ENCODE peak calls at places on chromosomes 13 and 19, in six cellular contexts. A is endodermal cell; Q is CD4-positive, alpha-beta T cell; C is uterus; Y is CD8-positive, alpha-beta T cell; I is AG10803. L is an unnamed sample.

GRCh38 chr13:111489301-111489700 is 168.9 kb downstream of the TEX29 start:
- DNase-seq in A (no peak), Q (no peak), C (peak), Y (no peak), I (no peak), L (no peak)

GRCh38 chr19:29260477-29261317 is 47.7 kb upstream of the UQCRFS1 start:
- DNase-seq in A (peak), Q (no peak), C (no peak), Y (no peak), I (peak), L (peak)

GRCh38 chr19:18762125-18763023 is 28.7 kb downstream of the COMP start:
- DNase-seq in A (no peak), Q (no peak), C (peak), Y (no peak), I (no peak), L (no peak)

GRCh38 chr19:47657719-47658118 is 48.8 kb downstream of the BICRA start:
- DNase-seq in A (no peak), Q (no peak), C (no peak), Y (no peak), I (no peak), L (no peak)

GRCh38 chr13:42924290-42924803 is 67.7 kb downstream of the EPSTI1 start:
- DNase-seq in A (no peak), Q (no peak), C (no peak), Y (no peak), I (no peak), L (no peak)

GRCh38 chr19:2110822-2111221 is 14.1 kb downstream of the IZUMO4 start:
- DNase-seq in A (peak), Q (no peak), C (no peak), Y (no peak), I (no peak), L (no peak)

GRCh38 chr19:46036745-46037126 is 4.1 kb downstream of the IGFL4 start:
- DNase-seq in A (no peak), Q (no peak), C (no peak), Y (no peak), I (no peak), L (no peak)

GRCh38 chr19:15074371-15074770 is 7.6 kb upstream of the OR1I1 start:
- DNase-seq in A (no peak), Q (no peak), C (no peak), Y (no peak), I (no peak), L (no peak)

GRCh38 chr19:11422163-11423068 is 3.3 kb upstream of the RGL3 start:
- DNase-seq in A (peak), Q (peak), C (peak), Y (peak), I (peak), L (peak)

GRCh38 chr19:33143897-33144405 is 12.0 kb downstream of the WDR88 start:
- DNase-seq in A (peak), Q (peak), C (peak), Y (peak), I (peak), L (peak)

GRCh38 chr19:19568802-19569756 is 31.0 kb downstream of the CILP2 start:
- DNase-seq in A (no peak), Q (no peak), C (no peak), Y (no peak), I (peak), L (no peak)

GRCh38 chr19:5942991-5943390 is 28.9 kb downstream of the CAPS start:
- DNase-seq in A (no peak), Q (no peak), C (no peak), Y (no peak), I (no peak), L (no peak)

GRCh38 chr19:30711296-30711695 is 339.1 kb downstream of the ZNF536 start:
- DNase-seq in A (no peak), Q (no peak), C (no peak), Y (no peak), I (no peak), L (no peak)

GRCh38 chr19:5680083-5680436 is 256 bp downstream of the MICOS13 start:
- DNase-seq in A (no peak), Q (no peak), C (no peak), Y (no peak), I (peak), L (no peak)

GRCh38 chr19:6216996-6217751 is 62.6 kb downstream of the MLLT1 start:
- DNase-seq in A (no peak), Q (no peak), C (peak), Y (no peak), I (no peak), L (peak)

GRCh38 chr13:107006646-107007045 is 438.7 kb upstream of the ARGLU1 start:
- DNase-seq in A (no peak), Q (no peak), C (no peak), Y (no peak), I (peak), L (no peak)

GRCh38 chr13:86572115-86572514 is 772.9 kb upstream of the SLITRK6 start:
- DNase-seq in A (no peak), Q (no peak), C (no peak), Y (no peak), I (no peak), L (no peak)

GRCh38 chr19:38321646-38322323 is 2.1 kb downstream of the KCNK6 start:
- DNase-seq in A (no peak), Q (no peak), C (peak), Y (no peak), I (peak), L (no peak)

GRCh38 chr19:18832331-18833140 is 777 bp downstream of the UPF1 start:
- DNase-seq in A (peak), Q (no peak), C (no peak), Y (no peak), I (peak), L (no peak)

GRCh38 chr19:48341006-48341405 is 15.7 kb downstream of the EMP3 start:
- DNase-seq in A (no peak), Q (no peak), C (no peak), Y (no peak), I (no peak), L (no peak)

GRCh38 chr19:9796113-9796773 is 22.6 kb downstream of the FBXL12 start:
- DNase-seq in A (peak), Q (peak), C (peak), Y (peak), I (peak), L (peak)

GRCh38 chr19:41112728-41113290 is 1.4 kb upstream of the CYP2F1 start:
- DNase-seq in A (no peak), Q (no peak), C (no peak), Y (no peak), I (no peak), L (no peak)

GRCh38 chr19:10551698-10552301 is 8.1 kb downstream of the ATG4D start:
- DNase-seq in A (peak), Q (no peak), C (no peak), Y (no peak), I (peak), L (no peak)

GRCh38 chr19:45952691-45953505 is 20.8 kb downstream of the NOVA2 start:
- DNase-seq in A (peak), Q (no peak), C (peak), Y (peak), I (peak), L (peak)

GRCh38 chr19:45423589-45424190 is at the start of gene ERCC1:
- DNase-seq in A (peak), Q (peak), C (peak), Y (peak), I (peak), L (peak)

GRCh38 chr19:51714848-51715247 is 8.9 kb downstream of the HAS1 start:
- DNase-seq in A (no peak), Q (no peak), C (no peak), Y (no peak), I (no peak), L (no peak)

GRCh38 chr19:14198384-14199376 is 7.3 kb downstream of the ADGRL1 start:
- DNase-seq in A (peak), Q (no peak), C (no peak), Y (no peak), I (peak), L (no peak)

GRCh38 chr19:40907968-40908735 is 26.1 kb upstream of the CYP2A7 start:
- DNase-seq in A (peak), Q (peak), C (no peak), Y (peak), I (no peak), L (no peak)

GRCh38 chr19:41691268-41691970 is 3.3 kb upstream of the CEACAM7 start:
- DNase-seq in A (peak), Q (no peak), C (no peak), Y (no peak), I (no peak), L (no peak)

GRCh38 chr13:91185294-91185863 is 162.1 kb upstream of the MIR17HG start:
- DNase-seq in A (no peak), Q (no peak), C (no peak), Y (no peak), I (no peak), L (no peak)
- TF ChIP-seq CTCF in A (peak), Q (no peak), C (no peak), Y (no peak), I (peak), L (peak)

GRCh38 chr13:39590466-39591036 is 12.4 kb downstream of the LHFPL6 start:
- DNase-seq in A (no peak), Q (no peak), C (no peak), Y (no peak), I (no peak), L (no peak)
- TF ChIP-seq CTCF in A (no peak), Q (no peak), C (no peak), Y (no peak), I (no peak), L (no peak)

DNA sequence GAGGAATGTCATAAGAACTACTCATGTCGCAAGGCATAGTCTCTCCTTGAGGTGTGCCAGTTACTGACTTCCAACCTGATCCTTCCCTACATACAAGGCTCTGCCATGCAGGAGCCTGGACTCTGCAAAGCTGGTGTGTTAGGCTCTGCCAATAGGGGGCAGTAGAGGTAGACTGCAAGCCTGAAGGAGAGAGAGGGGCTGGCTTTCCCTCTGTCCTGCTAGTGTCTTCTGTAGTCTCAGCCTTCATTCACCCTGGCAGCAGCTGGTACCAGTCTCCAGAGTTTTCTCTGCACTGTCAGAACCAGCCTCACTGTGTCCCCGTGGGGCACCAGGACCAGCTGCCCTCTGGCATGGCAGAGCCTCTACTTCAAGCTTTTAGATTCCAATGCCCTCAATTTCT is 14.5 kb downstream of the SHISA2 start:
- DNase-seq in A (peak), Q (no peak), C (no peak), Y (no peak), I (no peak), L (peak)
- TF ChIP-seq CTCF in A (peak), Q (no peak), C (no peak), Y (peak), I (peak), L (peak)

GRCh38 chr19:4456843-4457653 is 546 bp downstream of the UBXN6 start:
- DNase-seq in A (peak), Q (no peak), C (peak), Y (peak), I (peak), L (peak)

GRCh38 chr19:4454952-4455738 is 2.4 kb downstream of the UBXN6 start:
- DNase-seq in A (no peak), Q (no peak), C (peak), Y (no peak), I (peak), L (no peak)

GRCh38 chr19:4454621-4454951 is 3.0 kb downstream of the UBXN6 start:
- DNase-seq in A (no peak), Q (no peak), C (no peak), Y (no peak), I (no peak), L (no peak)

GRCh38 chr19:4456566-4456842 is 1.1 kb downstream of the UBXN6 start:
- DNase-seq in A (peak), Q (no peak), C (no peak), Y (no peak), I (peak), L (no peak)

DNA sequence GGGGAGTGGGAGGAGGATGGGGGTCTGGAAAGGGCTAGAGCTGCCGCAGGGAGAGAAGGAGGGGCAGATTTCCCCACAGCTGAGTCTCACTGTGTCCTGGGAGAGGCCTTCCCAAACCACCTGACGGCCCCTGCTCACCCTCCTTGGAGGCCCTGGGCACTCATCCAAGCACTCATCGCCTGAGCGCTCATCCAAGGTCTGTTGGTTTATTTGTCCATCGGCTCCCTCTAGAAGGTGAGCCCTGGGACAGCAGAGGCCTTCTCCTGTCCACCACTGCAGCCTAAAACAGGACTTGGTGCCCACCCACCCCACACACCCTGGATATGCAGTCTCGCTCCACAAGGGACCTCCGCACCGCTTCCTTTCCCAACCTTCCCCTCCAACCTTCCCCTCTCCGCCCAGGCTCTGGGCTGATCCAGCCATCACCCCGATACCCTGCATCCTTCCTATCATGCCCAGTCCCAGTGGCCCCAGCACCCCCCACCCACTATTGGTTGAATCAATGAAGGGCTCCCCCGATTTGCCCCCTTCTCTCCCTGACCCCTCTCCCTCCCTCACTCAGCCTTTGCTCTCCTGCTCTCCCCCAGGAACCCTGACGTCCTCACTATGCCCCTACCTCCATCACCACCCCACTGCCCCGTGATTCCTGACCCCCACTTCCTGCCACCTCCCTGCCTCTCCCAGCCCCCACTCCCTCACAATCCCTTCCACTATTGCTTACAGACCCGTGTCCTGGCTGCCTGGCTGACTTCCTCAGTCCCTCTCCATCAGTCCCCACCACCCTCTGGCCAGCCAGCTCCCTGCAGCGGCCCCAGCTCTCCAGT is 1.6 kb downstream of the UBXN6 start:
- DNase-seq in A (peak), Q (no peak), C (peak), Y (no peak), I (peak), L (no peak)
- TF ChIP-seq CTCF in A (no peak), Q (no peak), C (peak), Y (no peak), I (peak), L (no peak)

DNA sequence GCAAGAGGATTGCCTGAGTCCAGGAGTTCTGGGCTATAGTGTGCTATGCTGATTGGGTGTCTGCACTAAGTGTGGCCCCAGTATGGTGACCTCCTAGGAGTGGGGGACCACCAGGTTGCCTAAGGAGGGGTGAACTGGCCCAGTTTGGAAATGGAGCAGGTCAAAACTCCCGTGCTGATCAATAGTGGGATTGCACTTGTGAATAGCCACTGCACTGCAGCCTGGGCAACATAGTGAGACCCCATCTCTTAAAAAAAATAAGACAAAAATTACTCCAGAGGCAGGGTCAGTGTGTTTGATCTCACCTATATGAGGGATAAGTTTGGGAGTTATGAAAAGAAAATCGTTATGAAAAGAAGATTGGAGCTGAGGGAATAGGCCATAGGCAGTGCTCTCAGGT is 21.7 kb downstream of the PAF1 start:
- DNase-seq in A (no peak), Q (no peak), C (no peak), Y (no peak), I (no peak), L (no peak)
- TF ChIP-seq CTCF in A (no peak), Q (no peak), C (no peak), Y (no peak), I (no peak), L (no peak)

GRCh38 chr19:8352134-8352827 is 9.2 kb upstream of the KANK3 start:
- DNase-seq in A (no peak), Q (no peak), C (no peak), Y (no peak), I (no peak), L (no peak)

GRCh38 chr19:8358948-8359347 is 5.0 kb upstream of the ANGPTL4 start:
- DNase-seq in A (no peak), Q (no peak), C (no peak), Y (no peak), I (no peak), L (no peak)

GRCh38 chr19:8360196-8360595 is 3.8 kb upstream of the ANGPTL4 start:
- DNase-seq in A (no peak), Q (no peak), C (no peak), Y (no peak), I (no peak), L (no peak)

GRCh38 chr19:8357007-8357521 is 6.9 kb upstream of the ANGPTL4 start:
- DNase-seq in A (no peak), Q (no peak), C (no peak), Y (no peak), I (no peak), L (no peak)

DNA sequence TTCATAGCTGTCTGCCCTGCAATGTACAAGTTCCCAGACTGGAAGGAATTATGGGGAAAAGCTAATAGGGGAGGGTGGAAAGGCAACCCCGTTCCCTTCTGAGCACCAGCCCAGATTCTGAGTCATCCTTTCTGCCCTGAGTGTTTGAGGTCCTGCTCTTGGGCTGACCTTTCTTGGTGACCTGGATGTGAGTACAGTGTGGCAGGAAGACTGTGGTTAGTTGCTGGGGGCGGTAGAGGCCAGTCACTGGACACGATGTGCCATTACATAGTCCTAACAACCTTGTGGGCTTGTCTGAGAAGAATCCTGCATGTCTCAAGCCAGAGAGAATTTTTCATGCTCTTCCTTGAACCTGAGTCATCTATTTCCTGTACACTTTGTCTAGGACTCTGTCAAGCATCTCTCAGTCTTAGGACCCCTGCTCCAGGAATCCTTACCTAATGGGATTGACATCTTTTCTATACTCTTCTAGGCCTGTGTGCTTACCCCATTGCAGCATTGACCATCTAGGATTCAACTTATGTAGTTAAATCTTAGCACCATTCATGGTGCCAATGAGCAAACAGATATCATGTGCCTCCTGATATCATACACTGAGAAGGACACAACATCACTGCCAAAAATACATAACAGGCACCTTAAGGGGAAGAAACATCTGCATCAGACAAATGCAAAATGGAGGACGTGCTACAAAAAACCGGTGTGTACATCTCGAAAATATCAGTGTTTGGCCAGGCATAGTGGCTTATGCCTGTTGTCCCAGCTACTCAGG is 8.1 kb upstream of the ANGPTL4 start:
- DNase-seq in A (no peak), Q (no peak), C (no peak), Y (no peak), I (peak), L (no peak)
- TF ChIP-seq CTCF in A (no peak), Q (no peak), C (no peak), Y (no peak), I (no peak), L (no peak)